ENCODE peak calls at places on chromosome 4, in ten cellular contexts. K is heart left ventricle; T is body of pancreas; L is fibroblast of lung; N is neural crest cell; X is A549; Q is foreskin fibroblast; A is CD8-positive, alpha-beta memory T cell; U is midbrain; M is amniotic stem cell. C is an unnamed sample.

GRCh38 chr4:75939890-75940691 is 722 bp downstream of the NAAA start:
- DNase-seq in T (peak), M (peak), A (peak), Q (peak), L (peak), N (peak), U (peak), X (peak), K (peak), C (peak)

GRCh38 chr4:70839537-70840093 is at the start of gene GRSF1:
- DNase-seq in N (peak), L (peak), X (peak), U (peak), A (peak), T (peak), M (peak), Q (peak), K (peak), C (peak)

GRCh38 chr4:135948797-135949196 is 1583.5 kb downstream of the PCDH18 start:
- DNase-seq in X (no peak), K (no peak), Q (no peak), M (no peak), T (no peak), U (no peak), A (no peak), N (no peak), L (no peak), C (no peak)

GRCh38 chr4:39363773-39364393 is 2.3 kb downstream of the RFC1 start:
- DNase-seq in U (no peak), Q (no peak), A (no peak), M (no peak), X (no peak), K (no peak), L (no peak), T (no peak), N (no peak), C (no peak)

GRCh38 chr4:65600656-65601055 is 69.6 kb downstream of the EPHA5 start:
- DNase-seq in A (no peak), X (no peak), N (no peak), U (no peak), T (no peak), K (no peak), L (no peak), Q (no peak), M (peak), C (no peak)

GRCh38 chr4:135601351-135601750 is 1399.8 kb upstream of the PABPC4L start:
- DNase-seq in L (no peak), M (no peak), Q (no peak), N (no peak), X (no peak), K (no peak), U (no peak), T (no peak), A (no peak), C (peak)

GRCh38 chr4:159018062-159018629 is 84.7 kb upstream of the RAPGEF2 start:
- DNase-seq in X (no peak), Q (no peak), A (no peak), M (no peak), L (no peak), N (no peak), U (no peak), T (no peak), K (no peak), C (no peak)

GRCh38 chr4:141119071-141119470 is 14.2 kb downstream of the RNF150 start:
- DNase-seq in A (no peak), L (no peak), X (no peak), Q (no peak), U (no peak), K (no peak), N (no peak), T (no peak), M (no peak), C (no peak)

GRCh38 chr4:118974758-118975157 is 86.1 kb downstream of the SYNPO2 start:
- DNase-seq in U (no peak), L (peak), M (no peak), X (no peak), K (no peak), T (no peak), A (no peak), Q (peak), N (no peak), C (peak)

GRCh38 chr4:142396279-142396678 is 449.8 kb downstream of the INPP4B start:
- DNase-seq in A (no peak), Q (peak), M (no peak), U (no peak), N (no peak), T (no peak), K (no peak), L (peak), X (no peak), C (peak)

GRCh38 chr4:72302981-72303704 is 265.9 kb downstream of the ADAMTS3 start:
- DNase-seq in Q (peak), T (peak), L (peak), M (peak), K (no peak), N (peak), X (peak), U (peak), A (no peak), C (peak)